ENCODE peak calls at places on chromosome 17, in ten cellular contexts. Y, O, R, K, V, W, D, P, M and B are unnamed samples.

GRCh38 chr17:82940226-82941020 is 100.6 kb upstream of the ZNF750 start:
- DNase-seq in R (no peak), Y (no peak), M (no peak), W (no peak), O (no peak), D (no peak), P (no peak), V (no peak), K (no peak), B (peak)

GRCh38 chr17:59437766-59438165 is 106.3 kb downstream of the YPEL2 start:
- DNase-seq in K (no peak), Y (no peak), D (no peak), M (no peak), P (no peak), W (no peak), R (no peak), O (no peak), V (no peak), B (no peak)

GRCh38 chr17:72832306-72832705 is 260.2 kb downstream of the SLC39A11 start:
- DNase-seq in P (no peak), O (no peak), D (no peak), V (no peak), Y (no peak), W (no peak), M (no peak), K (no peak), R (no peak), B (no peak)

GRCh38 chr17:8189711-8190477 is at the start of gene BORCS6:
- DNase-seq in K (peak), D (peak), M (peak), W (peak), P (peak), V (peak), Y (peak), R (peak), O (peak), B (peak)

GRCh38 chr17:40956401-40957254 is 10.1 kb downstream of the KRT39 start:
- DNase-seq in M (peak), R (peak), K (no peak), D (no peak), O (no peak), W (peak), P (peak), V (no peak), Y (peak), B (peak)

GRCh38 chr17:50170662-50171370 is 5.0 kb downstream of the SGCA start:
- DNase-seq in Y (peak), D (no peak), M (no peak), O (no peak), K (no peak), R (no peak), V (no peak), W (no peak), P (no peak), B (peak)

GRCh38 chr17:49438885-49439284 is 24.2 kb upstream of the PHB1 start:
- DNase-seq in W (no peak), M (no peak), K (peak), V (no peak), P (no peak), R (no peak), Y (no peak), D (no peak), O (no peak), B (no peak)

GRCh38 chr17:73029941-73030340 is 62.5 kb downstream of the SLC39A11 start:
- DNase-seq in K (no peak), O (no peak), M (no peak), R (no peak), Y (no peak), V (no peak), P (no peak), D (no peak), W (no peak), B (no peak)

GRCh38 chr17:70111201-70111600 is 36.2 kb downstream of the KCNJ16 start:
- DNase-seq in Y (no peak), V (no peak), D (no peak), R (no peak), P (no peak), K (no peak), W (no peak), M (no peak), O (no peak), B (no peak)

GRCh38 chr17:81076097-81076754 is 41.3 kb downstream of the BAIAP2 start:
- DNase-seq in V (no peak), Y (no peak), K (no peak), O (no peak), M (peak), W (no peak), D (no peak), R (no peak), P (no peak), B (no peak)

GRCh38 chr17:67121317-67121887 is 77.0 kb downstream of the CACNG1 start:
- DNase-seq in Y (no peak), V (no peak), R (peak), M (no peak), P (no peak), D (no peak), K (no peak), W (no peak), O (peak), B (no peak)

GRCh38 chr17:29565643-29566472 is 979 bp downstream of the ABHD15 start:
- DNase-seq in V (peak), D (peak), W (no peak), R (no peak), M (no peak), O (no peak), Y (no peak), P (no peak), K (no peak), B (peak)

GRCh38 chr17:59329558-59330313 is 1.7 kb upstream of the YPEL2 start:
- DNase-seq in P (peak), D (peak), R (peak), M (peak), W (peak), V (peak), Y (peak), K (peak), O (peak), B (peak)